ENCODE peak calls at places on chromosomes 16 and 17, in five cellular contexts. P is GM12865; D is esophagus muscularis mucosa; L is dorsolateral prefrontal cortex; S is CD8-positive, alpha-beta T cell. A is an unnamed sample.

GRCh38 chr17:50684288-50684611 is 23.5 kb downstream of the ANKRD40 start:
- DNase-seq in P (no peak), D (no peak), L (no peak), S (no peak), A (no peak)

GRCh38 chr17:63433746-63434591 is 12.1 kb downstream of the CYB561 start:
- DNase-seq in P (no peak), D (peak; percentile 96), L (no peak), S (no peak), A (peak; percentile 90)

GRCh38 chr17:21513012-21513570 is 136.9 kb downstream of the KCNJ12 start:
- DNase-seq in P (peak; percentile 76), D (peak; percentile 94), L (peak; percentile 70), S (peak; percentile 48), A (peak; percentile 10)

GRCh38 chr16:23852794-23853562 is 17.2 kb downstream of the PRKCB start:
- DNase-seq in P (peak; percentile 76), D (no peak), L (no peak), S (no peak), A (no peak)

GRCh38 chr16:26729917-26730541 is 336.7 kb upstream of the C16orf82 start:
- DNase-seq in P (no peak), D (no peak), L (no peak), S (no peak), A (no peak)

GRCh38 chr17:79841369-79842135 is 2.3 kb upstream of the CBX4 start:
- DNase-seq in P (no peak), D (no peak), L (no peak), S (no peak), A (no peak)

GRCh38 chr16:89965447-89966225 is 17.1 kb downstream of the DEF8 start:
- DNase-seq in P (no peak), D (no peak), L (no peak), S (no peak), A (no peak)

GRCh38 chr17:71966459-71967313 is 154.1 kb upstream of the SOX9 start:
- DNase-seq in P (no peak), D (no peak), L (peak; percentile 5), S (no peak), A (no peak)

GRCh38 chr16:49521706-49522325 is 148.2 kb downstream of the C16orf78 start:
- DNase-seq in P (no peak), D (no peak), L (no peak), S (no peak), A (no peak)

GRCh38 chr17:7589891-7590611 is at the start of gene SOX15:
- DNase-seq in P (no peak), D (no peak), L (no peak), S (no peak), A (no peak)

DNA sequence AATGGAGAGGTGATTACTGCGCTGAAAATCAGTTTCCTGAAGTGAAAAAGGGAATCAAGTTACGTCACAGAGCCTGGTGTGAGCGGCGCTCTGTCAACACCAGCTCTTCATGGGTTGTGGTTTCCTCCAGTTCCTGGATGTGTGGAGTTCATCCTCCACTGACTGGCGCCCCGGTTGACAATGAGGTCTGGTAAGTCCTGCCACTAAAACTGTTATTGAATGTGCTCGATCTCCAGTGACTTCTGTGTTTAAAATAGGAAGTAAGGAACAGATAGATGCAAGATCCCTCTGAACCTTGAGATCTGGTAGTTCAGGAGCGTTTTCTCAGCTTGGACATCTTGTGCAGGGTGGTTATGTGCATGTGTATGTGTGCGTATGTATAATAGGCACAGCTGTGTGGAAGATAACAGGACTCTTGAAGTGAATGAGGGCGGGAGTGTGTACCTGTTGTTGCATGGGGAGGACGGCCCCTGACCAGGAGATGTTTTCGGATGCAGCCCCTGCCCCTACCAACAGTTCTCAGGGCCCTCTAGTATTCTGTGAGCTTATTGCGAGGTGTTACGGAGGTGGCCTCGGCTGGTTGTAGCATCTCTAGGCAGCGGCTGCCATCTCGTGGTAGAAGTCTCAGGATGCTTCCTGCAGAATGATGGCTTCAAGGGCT is 22.0 kb upstream of the GOT2 start:
- DNase-seq in P (peak; percentile 88), D (no peak), L (peak; percentile 79), S (peak; percentile 54), A (peak; percentile 37)
- H3K4me3 ChIP-seq in P (no peak overlapping the region), D (no peak overlapping the region), L (no peak overlapping the region), S (no peak overlapping the region), A (no peak overlapping the region)

GRCh38 chr17:81713556-81714411 is 1.7 kb downstream of the SLC25A10 start:
- DNase-seq in P (no peak), D (no peak), L (no peak), S (no peak), A (no peak)

GRCh38 chr17:81713004-81713555 is 996 bp downstream of the SLC25A10 start:
- DNase-seq in P (no peak), D (no peak), L (no peak), S (no peak), A (no peak)

GRCh38 chr17:81711814-81712467 is at the start of gene SLC25A10:
- DNase-seq in P (peak; percentile 92), D (no peak), L (peak; percentile 64), S (peak; percentile 46), A (no peak)

GRCh38 chr17:81710514-81711308 is 1.4 kb upstream of the SLC25A10 start:
- DNase-seq in P (no peak), D (no peak), L (no peak), S (no peak), A (no peak)

GRCh38 chr17:81712468-81713003 is 452 bp downstream of the SLC25A10 start:
- DNase-seq in P (no peak), D (no peak), L (no peak), S (no peak), A (no peak)
- TF ChIP-seq CTCF in P (peak; percentile 14), D (no peak), L (no peak), S (no peak), A (peak; percentile 25)

GRCh38 chr16:8959921-8960787 is 3.6 kb downstream of the USP7 start:
- DNase-seq in P (peak; percentile 70), D (no peak), L (no peak), S (no peak), A (no peak)
- H3K4me3 ChIP-seq in P (peak overlapping the region; percentile 77), D (peak overlapping the region; percentile 18), L (no peak overlapping the region), S (peak overlapping the region; percentile 24), A (no peak overlapping the region)

GRCh38 chr17:57832299-57832698 is 17.5 kb downstream of the MRPS23 start:
- DNase-seq in P (no peak), D (no peak), L (no peak), S (no peak), A (no peak)

GRCh38 chr17:57832711-57833596 is 16.9 kb downstream of the MRPS23 start:
- DNase-seq in P (peak; percentile 81), D (no peak), L (peak; percentile 67), S (peak; percentile 42), A (no peak)

GRCh38 chr17:57835333-57835900 is 14.4 kb downstream of the MRPS23 start:
- DNase-seq in P (no peak), D (no peak), L (no peak), S (no peak), A (no peak)

GRCh38 chr17:57834146-57834741 is 15.6 kb downstream of the MRPS23 start:
- DNase-seq in P (no peak), D (no peak), L (peak; percentile 67), S (no peak), A (no peak)

GRCh38 chr17:57833597-57833939 is 16.3 kb downstream of the MRPS23 start:
- DNase-seq in P (no peak), D (no peak), L (no peak), S (no peak), A (no peak)
- TF ChIP-seq CTCF in P (no peak), D (peak; percentile 1), L (no peak), S (peak; percentile 61), A (no peak)

GRCh38 chr17:61507667-61508066 is 55.4 kb downstream of the TBX4 start:
- DNase-seq in P (no peak), D (no peak), L (no peak), S (no peak), A (no peak)

GRCh38 chr17:61510991-61511390 is 58.8 kb downstream of the TBX4 start:
- DNase-seq in P (no peak), D (peak; percentile 10), L (no peak), S (no peak), A (no peak)

GRCh38 chr17:61508912-61509311 is 56.7 kb downstream of the TBX4 start:
- DNase-seq in P (no peak), D (no peak), L (no peak), S (no peak), A (no peak)

GRCh38 chr17:61511480-61512182 is 59.4 kb downstream of the TBX4 start:
- DNase-seq in P (no peak), D (peak; percentile 57), L (no peak), S (no peak), A (no peak)

GRCh38 chr17:61510237-61510636 is 58.0 kb downstream of the TBX4 start:
- DNase-seq in P (no peak), D (peak; percentile 70), L (no peak), S (no peak), A (no peak)
- H3K4me3 ChIP-seq in P (no peak overlapping the region), D (no peak overlapping the region), L (no peak overlapping the region), S (no peak overlapping the region), A (no peak overlapping the region)

DNA sequence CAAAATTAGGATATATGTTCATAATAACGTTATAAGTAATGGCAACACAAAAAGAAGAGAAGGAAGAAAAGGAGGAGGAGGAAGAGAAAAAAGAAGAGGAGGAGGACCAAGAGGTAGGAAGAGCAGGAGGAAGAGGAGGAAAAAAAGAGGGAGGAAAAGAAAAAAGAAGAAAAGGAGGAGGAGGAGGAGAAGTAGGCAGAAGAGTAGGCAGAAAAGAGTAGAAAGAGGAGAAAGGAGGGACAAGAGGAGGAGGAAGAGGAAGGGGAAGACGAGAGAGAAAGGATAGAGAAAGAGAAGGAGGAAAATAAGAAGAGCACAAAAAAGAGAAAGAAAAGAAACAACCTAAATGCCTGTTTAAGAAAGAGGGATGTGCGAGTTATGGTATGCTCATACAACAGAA is 5.6 kb upstream of the CD300LB start:
- DNase-seq in P (no peak), D (no peak), L (no peak), S (no peak), A (no peak)
- TF ChIP-seq CTCF in P (no peak), D (no peak), L (no peak), S (no peak), A (no peak)

GRCh38 chr17:75024686-75025397 is 12.4 kb downstream of the MRPL58 start:
- DNase-seq in P (no peak), D (no peak), L (no peak), S (no peak), A (no peak)

GRCh38 chr17:75020331-75021110 is 8.1 kb downstream of the MRPL58 start:
- DNase-seq in P (no peak), D (no peak), L (no peak), S (no peak), A (no peak)

GRCh38 chr17:75019146-75019545 is 6.7 kb downstream of the MRPL58 start:
- DNase-seq in P (no peak), D (no peak), L (no peak), S (no peak), A (no peak)

GRCh38 chr17:75019710-75020109 is 7.2 kb downstream of the MRPL58 start:
- DNase-seq in P (no peak), D (no peak), L (no peak), S (no peak), A (no peak)
- H3K4me3 ChIP-seq in P (no peak overlapping the region), D (no peak overlapping the region), L (no peak overlapping the region), S (no peak overlapping the region), A (no peak overlapping the region)

GRCh38 chr16:70644763-70645597 is 1.4 kb upstream of the IL34 start:
- DNase-seq in P (no peak), D (no peak), L (no peak), S (no peak), A (no peak)
- TF ChIP-seq CTCF in P (no peak), D (no peak), L (no peak), S (no peak), A (no peak)

A was measured in AG09309.